ENCODE peak calls at places on chromosomes 7 and 10, in nine cellular contexts. One of them, this sample, is unnamed.

GRCh38 chr10:68600041-68600778 is 40.1 kb downstream of the TET1 start:
- DNase-seq in PC-9: peak
- DNase-seq in K562: peak
- DNase-seq in OCI-LY7: peak
- DNase-seq in fibroblast of the aortic adventitia: peak
- DNase-seq in AG04449: peak
- DNase-seq in kidney: peak
- DNase-seq in colonic mucosa: peak
- DNase-seq in sigmoid colon: peak
- DNase-seq in this sample: peak

GRCh38 chr7:95330194-95331003 is 6.1 kb upstream of the PON1 start:
- DNase-seq in kidney: no peak
- DNase-seq in sigmoid colon: no peak
- DNase-seq in K562: no peak
- DNase-seq in PC-9: no peak
- DNase-seq in fibroblast of the aortic adventitia: peak
- DNase-seq in colonic mucosa: no peak
- DNase-seq in OCI-LY7: no peak
- DNase-seq in AG04449: no peak
- DNase-seq in this sample: no peak

GRCh38 chr10:91907914-91908357 is 1.4 kb downstream of the FGFBP3 start:
- DNase-seq in K562: no peak
- DNase-seq in AG04449: no peak
- DNase-seq in kidney: peak
- DNase-seq in PC-9: no peak
- DNase-seq in colonic mucosa: peak
- DNase-seq in sigmoid colon: no peak
- DNase-seq in OCI-LY7: no peak
- DNase-seq in fibroblast of the aortic adventitia: peak
- DNase-seq in this sample: no peak

GRCh38 chr7:39633563-39634550 is 10.5 kb downstream of the RALA start:
- DNase-seq in OCI-LY7: no peak
- DNase-seq in PC-9: peak
- DNase-seq in K562: no peak
- DNase-seq in colonic mucosa: no peak
- DNase-seq in AG04449: no peak
- DNase-seq in kidney: no peak
- DNase-seq in sigmoid colon: no peak
- DNase-seq in fibroblast of the aortic adventitia: no peak
- DNase-seq in this sample: no peak

GRCh38 chr10:114996542-114996941 is 58.5 kb downstream of the TRUB1 start:
- DNase-seq in PC-9: no peak
- DNase-seq in fibroblast of the aortic adventitia: no peak
- DNase-seq in OCI-LY7: no peak
- DNase-seq in AG04449: peak
- DNase-seq in sigmoid colon: no peak
- DNase-seq in colonic mucosa: no peak
- DNase-seq in K562: no peak
- DNase-seq in kidney: no peak
- DNase-seq in this sample: no peak

GRCh38 chr7:25009271-25009670 is 29.3 kb upstream of the OSBPL3 start:
- DNase-seq in sigmoid colon: no peak
- DNase-seq in OCI-LY7: no peak
- DNase-seq in PC-9: no peak
- DNase-seq in K562: no peak
- DNase-seq in kidney: no peak
- DNase-seq in fibroblast of the aortic adventitia: peak
- DNase-seq in colonic mucosa: no peak
- DNase-seq in AG04449: peak
- DNase-seq in this sample: no peak

GRCh38 chr7:29319719-29320521 is 125.3 kb downstream of the CHN2 start:
- DNase-seq in fibroblast of the aortic adventitia: peak
- DNase-seq in kidney: no peak
- DNase-seq in K562: no peak
- DNase-seq in sigmoid colon: no peak
- DNase-seq in PC-9: no peak
- DNase-seq in colonic mucosa: no peak
- DNase-seq in OCI-LY7: peak
- DNase-seq in AG04449: no peak
- DNase-seq in this sample: peak

GRCh38 chr10:66591865-66592264 is 334.0 kb upstream of the LRRTM3 start:
- DNase-seq in AG04449: peak
- DNase-seq in fibroblast of the aortic adventitia: no peak
- DNase-seq in K562: no peak
- DNase-seq in kidney: no peak
- DNase-seq in colonic mucosa: no peak
- DNase-seq in OCI-LY7: no peak
- DNase-seq in PC-9: no peak
- DNase-seq in sigmoid colon: no peak
- DNase-seq in this sample: no peak

DNA sequence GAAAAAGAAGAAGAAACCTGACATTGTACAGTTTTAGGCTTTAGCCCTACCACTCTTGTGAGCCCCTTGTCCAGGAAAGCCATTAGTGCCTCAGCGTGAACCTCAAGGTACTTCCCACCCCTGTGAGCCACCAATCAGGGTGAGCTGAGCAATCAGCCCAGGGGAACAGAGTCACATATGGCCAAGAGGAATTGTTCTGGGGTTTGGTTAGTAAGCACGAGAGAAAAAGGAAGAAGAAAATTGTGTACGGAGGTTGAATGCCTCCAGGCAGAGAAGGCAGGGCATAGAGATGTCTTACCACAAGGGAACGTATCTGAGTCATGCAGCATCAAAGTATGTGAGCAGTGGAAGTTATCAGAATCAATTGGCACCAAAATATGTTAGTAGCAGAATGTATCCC is 33.0 kb upstream of the ARHGAP12 start:
- DNase-seq in kidney: no peak
- DNase-seq in fibroblast of the aortic adventitia: peak
- DNase-seq in K562: no peak
- DNase-seq in PC-9: peak
- DNase-seq in colonic mucosa: no peak
- DNase-seq in OCI-LY7: no peak
- DNase-seq in sigmoid colon: no peak
- DNase-seq in AG04449: peak
- DNase-seq in this sample: no peak
- H3K4me3 ChIP-seq in kidney: no peak
- H3K4me3 ChIP-seq in fibroblast of the aortic adventitia: no peak
- H3K4me3 ChIP-seq in K562: no peak
- H3K4me3 ChIP-seq in PC-9: peak
- H3K4me3 ChIP-seq in colonic mucosa: no peak
- H3K4me3 ChIP-seq in OCI-LY7: no peak
- H3K4me3 ChIP-seq in sigmoid colon: no peak
- H3K4me3 ChIP-seq in AG04449: peak
- H3K4me3 ChIP-seq in this sample: no peak

GRCh38 chr10:121530481-121531075 is 67.7 kb downstream of the FGFR2 start:
- DNase-seq in colonic mucosa: no peak
- DNase-seq in PC-9: no peak
- DNase-seq in OCI-LY7: no peak
- DNase-seq in sigmoid colon: no peak
- DNase-seq in AG04449: no peak
- DNase-seq in fibroblast of the aortic adventitia: no peak
- DNase-seq in kidney: no peak
- DNase-seq in K562: no peak
- DNase-seq in this sample: no peak
- H3K4me3 ChIP-seq in colonic mucosa: no peak
- H3K4me3 ChIP-seq in PC-9: no peak
- H3K4me3 ChIP-seq in OCI-LY7: no peak
- H3K4me3 ChIP-seq in sigmoid colon: no peak
- H3K4me3 ChIP-seq in AG04449: no peak
- H3K4me3 ChIP-seq in fibroblast of the aortic adventitia: no peak
- H3K4me3 ChIP-seq in kidney: no peak
- H3K4me3 ChIP-seq in K562: no peak
- H3K4me3 ChIP-seq in this sample: no peak

GRCh38 chr10:108598320-108598695 is 1325.0 kb downstream of the XPNPEP1 start:
- DNase-seq in OCI-LY7: no peak
- DNase-seq in kidney: no peak
- DNase-seq in K562: no peak
- DNase-seq in fibroblast of the aortic adventitia: no peak
- DNase-seq in AG04449: no peak
- DNase-seq in PC-9: no peak
- DNase-seq in sigmoid colon: no peak
- DNase-seq in colonic mucosa: no peak
- DNase-seq in this sample: peak
- H3K4me3 ChIP-seq in OCI-LY7: no peak
- H3K4me3 ChIP-seq in kidney: no peak
- H3K4me3 ChIP-seq in K562: no peak
- H3K4me3 ChIP-seq in fibroblast of the aortic adventitia: no peak
- H3K4me3 ChIP-seq in AG04449: no peak
- H3K4me3 ChIP-seq in PC-9: no peak
- H3K4me3 ChIP-seq in sigmoid colon: no peak
- H3K4me3 ChIP-seq in colonic mucosa: no peak
- H3K4me3 ChIP-seq in this sample: no peak

DNA sequence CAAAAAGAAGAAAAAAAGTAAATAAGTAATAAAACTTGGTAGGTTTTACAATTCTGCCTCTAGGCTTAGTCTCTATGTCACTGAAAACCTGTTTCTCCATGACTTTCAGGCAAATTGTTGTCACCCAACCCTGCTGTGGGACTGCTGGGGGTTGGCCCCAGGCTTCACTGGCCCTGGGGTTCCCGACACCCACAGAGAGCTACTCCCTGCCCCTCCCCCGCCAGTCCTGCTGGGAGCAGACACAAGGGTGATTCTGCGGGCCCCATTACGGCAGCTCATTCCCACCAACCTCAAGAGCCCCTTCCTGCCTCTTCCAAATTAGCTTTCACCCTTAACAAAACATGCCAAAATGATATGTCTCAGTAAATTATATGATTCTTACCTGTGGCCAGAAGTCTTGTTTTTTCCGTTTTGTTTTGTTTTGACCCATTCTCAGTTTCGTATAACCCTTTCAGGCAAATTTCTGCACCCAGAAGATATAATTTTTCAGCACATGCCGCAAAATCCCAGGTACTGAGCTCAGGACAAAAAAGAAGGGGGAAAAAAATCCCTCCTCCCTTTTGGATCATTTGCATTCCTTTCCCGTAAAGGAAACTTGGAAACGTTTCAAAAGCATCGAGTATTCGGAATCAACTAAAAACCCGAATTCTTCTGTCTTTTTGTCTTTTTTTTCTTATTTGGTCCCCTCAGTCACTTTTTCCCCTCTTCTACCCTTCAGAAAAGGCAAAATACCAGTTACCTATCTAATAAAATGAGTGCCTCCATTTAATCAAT is 27.8 kb downstream of the CHST15 start:
- DNase-seq in OCI-LY7: no peak
- DNase-seq in AG04449: no peak
- DNase-seq in colonic mucosa: no peak
- DNase-seq in K562: no peak
- DNase-seq in PC-9: no peak
- DNase-seq in kidney: no peak
- DNase-seq in fibroblast of the aortic adventitia: no peak
- DNase-seq in sigmoid colon: no peak
- DNase-seq in this sample: peak
- H3K4me3 ChIP-seq in OCI-LY7: peak
- H3K4me3 ChIP-seq in AG04449: no peak
- H3K4me3 ChIP-seq in colonic mucosa: no peak
- H3K4me3 ChIP-seq in K562: no peak
- H3K4me3 ChIP-seq in PC-9: no peak
- H3K4me3 ChIP-seq in kidney: no peak
- H3K4me3 ChIP-seq in fibroblast of the aortic adventitia: no peak
- H3K4me3 ChIP-seq in sigmoid colon: no peak
- H3K4me3 ChIP-seq in this sample: no peak

GRCh38 chr10:14587540-14588083 is 187.1 kb downstream of the FAM107B start:
- DNase-seq in fibroblast of the aortic adventitia: no peak
- DNase-seq in sigmoid colon: no peak
- DNase-seq in AG04449: no peak
- DNase-seq in K562: no peak
- DNase-seq in colonic mucosa: no peak
- DNase-seq in PC-9: no peak
- DNase-seq in OCI-LY7: no peak
- DNase-seq in kidney: no peak
- DNase-seq in this sample: no peak
- H3K4me3 ChIP-seq in fibroblast of the aortic adventitia: no peak
- H3K4me3 ChIP-seq in sigmoid colon: no peak
- H3K4me3 ChIP-seq in AG04449: peak
- H3K4me3 ChIP-seq in K562: no peak
- H3K4me3 ChIP-seq in colonic mucosa: no peak
- H3K4me3 ChIP-seq in PC-9: peak
- H3K4me3 ChIP-seq in OCI-LY7: no peak
- H3K4me3 ChIP-seq in kidney: no peak
- H3K4me3 ChIP-seq in this sample: no peak

GRCh38 chr7:130734525-130735272 is 692 bp upstream of the KLF14 start:
- DNase-seq in PC-9: peak
- DNase-seq in OCI-LY7: no peak
- DNase-seq in K562: peak
- DNase-seq in kidney: no peak
- DNase-seq in fibroblast of the aortic adventitia: peak
- DNase-seq in AG04449: no peak
- DNase-seq in colonic mucosa: no peak
- DNase-seq in sigmoid colon: no peak
- DNase-seq in this sample: peak
- H3K4me3 ChIP-seq in PC-9: peak
- H3K4me3 ChIP-seq in OCI-LY7: peak
- H3K4me3 ChIP-seq in K562: peak
- H3K4me3 ChIP-seq in kidney: peak
- H3K4me3 ChIP-seq in fibroblast of the aortic adventitia: peak
- H3K4me3 ChIP-seq in AG04449: peak
- H3K4me3 ChIP-seq in colonic mucosa: peak
- H3K4me3 ChIP-seq in sigmoid colon: peak
- H3K4me3 ChIP-seq in this sample: peak

DNA sequence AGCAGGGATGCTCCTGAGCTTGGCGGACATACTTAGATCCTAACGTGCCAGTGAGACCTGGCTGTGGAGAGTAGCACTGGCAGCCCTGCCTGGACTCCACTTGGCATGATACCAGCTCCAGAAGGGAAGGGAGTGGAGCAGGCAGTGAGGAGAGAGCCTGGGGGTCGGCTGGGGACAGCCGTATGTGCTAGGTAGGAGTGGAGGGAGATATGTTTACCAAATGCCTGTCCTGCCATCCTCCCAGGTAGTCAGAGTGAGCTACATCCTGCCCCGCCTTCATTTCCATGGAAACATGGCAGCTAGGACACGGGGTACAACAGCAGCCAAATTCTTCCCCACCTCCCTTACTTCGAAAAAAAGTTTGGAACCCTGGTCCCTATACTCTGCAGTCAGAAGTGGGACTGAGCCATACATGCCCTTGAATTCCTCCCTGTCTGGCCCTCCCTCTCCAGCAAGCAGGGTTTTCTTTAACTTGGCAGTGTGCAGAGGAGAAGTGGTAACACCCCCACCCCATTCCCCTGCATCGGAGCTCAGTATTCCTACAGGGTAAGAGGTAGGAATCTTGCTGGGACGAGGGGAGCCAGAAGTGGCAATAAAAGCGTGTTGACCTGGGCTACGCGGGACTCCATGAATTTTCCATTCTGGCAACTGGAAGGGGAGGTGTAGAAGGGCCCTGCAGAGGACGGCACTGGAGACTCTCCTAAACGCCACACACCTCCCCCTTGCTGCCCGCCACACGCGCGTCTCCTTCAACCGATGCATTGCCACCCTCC is 20.0 kb upstream of the SMO start:
- DNase-seq in colonic mucosa: no peak
- DNase-seq in AG04449: no peak
- DNase-seq in fibroblast of the aortic adventitia: no peak
- DNase-seq in kidney: no peak
- DNase-seq in sigmoid colon: no peak
- DNase-seq in OCI-LY7: no peak
- DNase-seq in PC-9: no peak
- DNase-seq in K562: no peak
- DNase-seq in this sample: peak
- H3K4me3 ChIP-seq in colonic mucosa: peak
- H3K4me3 ChIP-seq in AG04449: peak
- H3K4me3 ChIP-seq in fibroblast of the aortic adventitia: no peak
- H3K4me3 ChIP-seq in kidney: peak
- H3K4me3 ChIP-seq in sigmoid colon: peak
- H3K4me3 ChIP-seq in OCI-LY7: no peak
- H3K4me3 ChIP-seq in PC-9: no peak
- H3K4me3 ChIP-seq in K562: peak
- H3K4me3 ChIP-seq in this sample: peak

GRCh38 chr7:151839511-151839921 is 37.4 kb downstream of the PRKAG2 start:
- DNase-seq in fibroblast of the aortic adventitia: no peak
- DNase-seq in OCI-LY7: no peak
- DNase-seq in colonic mucosa: no peak
- DNase-seq in K562: no peak
- DNase-seq in PC-9: no peak
- DNase-seq in sigmoid colon: no peak
- DNase-seq in AG04449: no peak
- DNase-seq in kidney: peak
- DNase-seq in this sample: no peak
- H3K4me3 ChIP-seq in fibroblast of the aortic adventitia: no peak
- H3K4me3 ChIP-seq in OCI-LY7: no peak
- H3K4me3 ChIP-seq in colonic mucosa: no peak
- H3K4me3 ChIP-seq in K562: no peak
- H3K4me3 ChIP-seq in PC-9: no peak
- H3K4me3 ChIP-seq in sigmoid colon: no peak
- H3K4me3 ChIP-seq in AG04449: no peak
- H3K4me3 ChIP-seq in kidney: no peak
- H3K4me3 ChIP-seq in this sample: no peak